ENCODE peak calls at places on chromosomes 13 and 19, in nine cellular contexts. One of them, this sample, is unnamed.
A peak's percentile ranks its signal among the peaks of the same experiment; 100 is the strongest.

GRCh38 chr19:18775586-18776287 is 15.4 kb downstream of the COMP start:
- DNase-seq in activated CD4-positive, alpha-beta T cell treated with anti-CD3 and anti-CD28 coated beads, Interleukin-2, amount 10 ng/mL, durations not matched to agents 7 days and 5 days: no peak
- DNase-seq in hepatic stellate cell: peak; percentile 84
- DNase-seq in mesenchymal stem cell: peak; percentile 28
- DNase-seq in KBM-7: no peak
- DNase-seq in RPMI7951: peak; percentile 89
- DNase-seq in NCI-H1092: no peak
- DNase-seq in H1: no peak
- DNase-seq in fibroblast of pulmonary artery: peak; percentile 17
- DNase-seq in this sample: no peak

GRCh38 chr13:46315491-46316075 is 71.5 kb downstream of the RUBCNL start:
- DNase-seq in activated CD4-positive, alpha-beta T cell treated with anti-CD3 and anti-CD28 coated beads, Interleukin-2, amount 10 ng/mL, durations not matched to agents 7 days and 5 days: no peak
- DNase-seq in hepatic stellate cell: no peak
- DNase-seq in mesenchymal stem cell: no peak
- DNase-seq in KBM-7: no peak
- DNase-seq in RPMI7951: no peak
- DNase-seq in NCI-H1092: no peak
- DNase-seq in H1: no peak
- DNase-seq in fibroblast of pulmonary artery: no peak
- DNase-seq in this sample: no peak

GRCh38 chr13:50712469-50712868 is 131.0 kb downstream of the DLEU7 start:
- DNase-seq in activated CD4-positive, alpha-beta T cell treated with anti-CD3 and anti-CD28 coated beads, Interleukin-2, amount 10 ng/mL, durations not matched to agents 7 days and 5 days: no peak
- DNase-seq in hepatic stellate cell: no peak
- DNase-seq in mesenchymal stem cell: no peak
- DNase-seq in KBM-7: no peak
- DNase-seq in RPMI7951: no peak
- DNase-seq in NCI-H1092: no peak
- DNase-seq in H1: no peak
- DNase-seq in fibroblast of pulmonary artery: no peak
- DNase-seq in this sample: no peak

GRCh38 chr19:18340237-18340989 is at the start of gene PGPEP1:
- DNase-seq in activated CD4-positive, alpha-beta T cell treated with anti-CD3 and anti-CD28 coated beads, Interleukin-2, amount 10 ng/mL, durations not matched to agents 7 days and 5 days: peak; percentile 51
- DNase-seq in hepatic stellate cell: peak; percentile 79
- DNase-seq in mesenchymal stem cell: peak; percentile 57
- DNase-seq in KBM-7: peak; percentile 47
- DNase-seq in RPMI7951: peak; percentile 65
- DNase-seq in NCI-H1092: peak; percentile 42
- DNase-seq in H1: no peak
- DNase-seq in fibroblast of pulmonary artery: peak; percentile 61
- DNase-seq in this sample: peak; percentile 73

GRCh38 chr13:34545461-34545860 is 396.6 kb upstream of the NBEA start:
- DNase-seq in activated CD4-positive, alpha-beta T cell treated with anti-CD3 and anti-CD28 coated beads, Interleukin-2, amount 10 ng/mL, durations not matched to agents 7 days and 5 days: no peak
- DNase-seq in hepatic stellate cell: no peak
- DNase-seq in mesenchymal stem cell: no peak
- DNase-seq in KBM-7: no peak
- DNase-seq in RPMI7951: no peak
- DNase-seq in NCI-H1092: no peak
- DNase-seq in H1: no peak
- DNase-seq in fibroblast of pulmonary artery: no peak
- DNase-seq in this sample: no peak

GRCh38 chr13:73984949-73985691 is 149.1 kb downstream of the KLF12 start:
- DNase-seq in activated CD4-positive, alpha-beta T cell treated with anti-CD3 and anti-CD28 coated beads, Interleukin-2, amount 10 ng/mL, durations not matched to agents 7 days and 5 days: peak; percentile 84
- DNase-seq in hepatic stellate cell: no peak
- DNase-seq in mesenchymal stem cell: no peak
- DNase-seq in KBM-7: no peak
- DNase-seq in RPMI7951: no peak
- DNase-seq in NCI-H1092: peak; percentile 15
- DNase-seq in H1: no peak
- DNase-seq in fibroblast of pulmonary artery: peak; percentile 36
- DNase-seq in this sample: no peak

GRCh38 chr13:79522583-79522982 is 41.6 kb downstream of the NDFIP2 start:
- DNase-seq in activated CD4-positive, alpha-beta T cell treated with anti-CD3 and anti-CD28 coated beads, Interleukin-2, amount 10 ng/mL, durations not matched to agents 7 days and 5 days: peak; percentile 58
- DNase-seq in hepatic stellate cell: no peak
- DNase-seq in mesenchymal stem cell: no peak
- DNase-seq in KBM-7: peak; percentile 57
- DNase-seq in RPMI7951: peak; percentile 89
- DNase-seq in NCI-H1092: no peak
- DNase-seq in H1: no peak
- DNase-seq in fibroblast of pulmonary artery: peak; percentile 66
- DNase-seq in this sample: peak; percentile 97

GRCh38 chr13:25933520-25933919 is 118.3 kb downstream of the SHISA2 start:
- DNase-seq in activated CD4-positive, alpha-beta T cell treated with anti-CD3 and anti-CD28 coated beads, Interleukin-2, amount 10 ng/mL, durations not matched to agents 7 days and 5 days: no peak
- DNase-seq in hepatic stellate cell: no peak
- DNase-seq in mesenchymal stem cell: no peak
- DNase-seq in KBM-7: no peak
- DNase-seq in RPMI7951: no peak
- DNase-seq in NCI-H1092: no peak
- DNase-seq in H1: no peak
- DNase-seq in fibroblast of pulmonary artery: no peak
- DNase-seq in this sample: no peak

GRCh38 chr13:24854311-24854710 is 90.3 kb downstream of the RNF17 start:
- DNase-seq in activated CD4-positive, alpha-beta T cell treated with anti-CD3 and anti-CD28 coated beads, Interleukin-2, amount 10 ng/mL, durations not matched to agents 7 days and 5 days: no peak
- DNase-seq in hepatic stellate cell: no peak
- DNase-seq in mesenchymal stem cell: no peak
- DNase-seq in KBM-7: no peak
- DNase-seq in RPMI7951: no peak
- DNase-seq in NCI-H1092: no peak
- DNase-seq in H1: no peak
- DNase-seq in fibroblast of pulmonary artery: peak; percentile 2
- DNase-seq in this sample: no peak

GRCh38 chr19:29845576-29846176 is 33.9 kb downstream of the CCNE1 start:
- DNase-seq in activated CD4-positive, alpha-beta T cell treated with anti-CD3 and anti-CD28 coated beads, Interleukin-2, amount 10 ng/mL, durations not matched to agents 7 days and 5 days: peak; percentile 37
- DNase-seq in hepatic stellate cell: peak; percentile 38
- DNase-seq in mesenchymal stem cell: peak; percentile 56
- DNase-seq in KBM-7: peak; percentile 57
- DNase-seq in RPMI7951: peak; percentile 56
- DNase-seq in NCI-H1092: no peak
- DNase-seq in H1: no peak
- DNase-seq in fibroblast of pulmonary artery: peak; percentile 14
- DNase-seq in this sample: no peak

GRCh38 chr19:13117176-13117771 is 734 bp upstream of the TRMT1 start:
- DNase-seq in activated CD4-positive, alpha-beta T cell treated with anti-CD3 and anti-CD28 coated beads, Interleukin-2, amount 10 ng/mL, durations not matched to agents 7 days and 5 days: no peak
- DNase-seq in hepatic stellate cell: no peak
- DNase-seq in mesenchymal stem cell: no peak
- DNase-seq in KBM-7: no peak
- DNase-seq in RPMI7951: peak; percentile 26
- DNase-seq in NCI-H1092: no peak
- DNase-seq in H1: no peak
- DNase-seq in fibroblast of pulmonary artery: no peak
- DNase-seq in this sample: no peak

GRCh38 chr19:940591-941291 is 14.9 kb downstream of the ARID3A start:
- DNase-seq in activated CD4-positive, alpha-beta T cell treated with anti-CD3 and anti-CD28 coated beads, Interleukin-2, amount 10 ng/mL, durations not matched to agents 7 days and 5 days: peak; percentile 63
- DNase-seq in hepatic stellate cell: peak; percentile 83
- DNase-seq in mesenchymal stem cell: no peak
- DNase-seq in KBM-7: no peak
- DNase-seq in RPMI7951: peak; percentile 96
- DNase-seq in NCI-H1092: peak; percentile 86
- DNase-seq in H1: no peak
- DNase-seq in fibroblast of pulmonary artery: no peak
- DNase-seq in this sample: peak; percentile 91

GRCh38 chr13:73722120-73722519 is 412.1 kb downstream of the KLF12 start:
- DNase-seq in activated CD4-positive, alpha-beta T cell treated with anti-CD3 and anti-CD28 coated beads, Interleukin-2, amount 10 ng/mL, durations not matched to agents 7 days and 5 days: no peak
- DNase-seq in hepatic stellate cell: no peak
- DNase-seq in mesenchymal stem cell: peak; percentile 45
- DNase-seq in KBM-7: no peak
- DNase-seq in RPMI7951: peak; percentile 55
- DNase-seq in NCI-H1092: no peak
- DNase-seq in H1: no peak
- DNase-seq in fibroblast of pulmonary artery: peak; percentile 52
- DNase-seq in this sample: peak; percentile 60

GRCh38 chr19:45348367-45349125 is 8.0 kb downstream of the KLC3 start:
- DNase-seq in activated CD4-positive, alpha-beta T cell treated with anti-CD3 and anti-CD28 coated beads, Interleukin-2, amount 10 ng/mL, durations not matched to agents 7 days and 5 days: no peak
- DNase-seq in hepatic stellate cell: no peak
- DNase-seq in mesenchymal stem cell: no peak
- DNase-seq in KBM-7: no peak
- DNase-seq in RPMI7951: no peak
- DNase-seq in NCI-H1092: no peak
- DNase-seq in H1: no peak
- DNase-seq in fibroblast of pulmonary artery: no peak
- DNase-seq in this sample: no peak

GRCh38 chr13:49371943-49372636 is 71.8 kb downstream of the CAB39L start:
- DNase-seq in activated CD4-positive, alpha-beta T cell treated with anti-CD3 and anti-CD28 coated beads, Interleukin-2, amount 10 ng/mL, durations not matched to agents 7 days and 5 days: peak; percentile 9
- DNase-seq in hepatic stellate cell: no peak
- DNase-seq in mesenchymal stem cell: no peak
- DNase-seq in KBM-7: no peak
- DNase-seq in RPMI7951: peak; percentile 61
- DNase-seq in NCI-H1092: no peak
- DNase-seq in H1: no peak
- DNase-seq in fibroblast of pulmonary artery: no peak
- DNase-seq in this sample: peak; percentile 23

GRCh38 chr19:17938092-17938845 is 5.5 kb downstream of the CCDC124 start:
- DNase-seq in activated CD4-positive, alpha-beta T cell treated with anti-CD3 and anti-CD28 coated beads, Interleukin-2, amount 10 ng/mL, durations not matched to agents 7 days and 5 days: peak; percentile 86
- DNase-seq in hepatic stellate cell: peak; percentile 95
- DNase-seq in mesenchymal stem cell: peak; percentile 81
- DNase-seq in KBM-7: peak; percentile 88
- DNase-seq in RPMI7951: peak; percentile 89
- DNase-seq in NCI-H1092: peak; percentile 42
- DNase-seq in H1: no peak
- DNase-seq in fibroblast of pulmonary artery: peak; percentile 83
- DNase-seq in this sample: peak; percentile 83

GRCh38 chr13:38905861-38906260 is 84.8 kb downstream of the STOML3 start:
- DNase-seq in activated CD4-positive, alpha-beta T cell treated with anti-CD3 and anti-CD28 coated beads, Interleukin-2, amount 10 ng/mL, durations not matched to agents 7 days and 5 days: no peak
- DNase-seq in hepatic stellate cell: no peak
- DNase-seq in mesenchymal stem cell: no peak
- DNase-seq in KBM-7: no peak
- DNase-seq in RPMI7951: no peak
- DNase-seq in NCI-H1092: no peak
- DNase-seq in H1: no peak
- DNase-seq in fibroblast of pulmonary artery: no peak
- DNase-seq in this sample: no peak

GRCh38 chr13:30616927-30617314 is 799 bp upstream of the USPL1 start:
- DNase-seq in activated CD4-positive, alpha-beta T cell treated with anti-CD3 and anti-CD28 coated beads, Interleukin-2, amount 10 ng/mL, durations not matched to agents 7 days and 5 days: peak; percentile 68
- DNase-seq in hepatic stellate cell: peak; percentile 77
- DNase-seq in mesenchymal stem cell: peak; percentile 97
- DNase-seq in KBM-7: peak; percentile 86
- DNase-seq in RPMI7951: peak; percentile 89
- DNase-seq in NCI-H1092: peak; percentile 55
- DNase-seq in H1: peak; percentile 17
- DNase-seq in fibroblast of pulmonary artery: peak; percentile 96
- DNase-seq in this sample: peak; percentile 96

GRCh38 chr13:40974460-40975407 is 44.4 kb downstream of the ELF1 start:
- DNase-seq in activated CD4-positive, alpha-beta T cell treated with anti-CD3 and anti-CD28 coated beads, Interleukin-2, amount 10 ng/mL, durations not matched to agents 7 days and 5 days: peak; percentile 62
- DNase-seq in hepatic stellate cell: peak; percentile 19
- DNase-seq in mesenchymal stem cell: peak; percentile 68
- DNase-seq in KBM-7: peak; percentile 80
- DNase-seq in RPMI7951: peak; percentile 43
- DNase-seq in NCI-H1092: no peak
- DNase-seq in H1: no peak
- DNase-seq in fibroblast of pulmonary artery: peak; percentile 84
- DNase-seq in this sample: peak; percentile 57

GRCh38 chr19:18479964-18480723 is 41.7 kb downstream of the ELL start:
- DNase-seq in activated CD4-positive, alpha-beta T cell treated with anti-CD3 and anti-CD28 coated beads, Interleukin-2, amount 10 ng/mL, durations not matched to agents 7 days and 5 days: no peak
- DNase-seq in hepatic stellate cell: peak; percentile 82
- DNase-seq in mesenchymal stem cell: peak; percentile 92
- DNase-seq in KBM-7: no peak
- DNase-seq in RPMI7951: peak; percentile 84
- DNase-seq in NCI-H1092: peak; percentile 67
- DNase-seq in H1: no peak
- DNase-seq in fibroblast of pulmonary artery: peak; percentile 89
- DNase-seq in this sample: peak; percentile 68

GRCh38 chr19:53977429-53977990 is 13.9 kb upstream of the CACNG6 start:
- DNase-seq in activated CD4-positive, alpha-beta T cell treated with anti-CD3 and anti-CD28 coated beads, Interleukin-2, amount 10 ng/mL, durations not matched to agents 7 days and 5 days: peak; percentile 69
- DNase-seq in hepatic stellate cell: peak; percentile 88
- DNase-seq in mesenchymal stem cell: peak; percentile 88
- DNase-seq in KBM-7: peak; percentile 76
- DNase-seq in RPMI7951: peak; percentile 90
- DNase-seq in NCI-H1092: peak; percentile 48
- DNase-seq in H1: no peak
- DNase-seq in fibroblast of pulmonary artery: peak; percentile 91
- DNase-seq in this sample: peak; percentile 87

GRCh38 chr19:35560677-35561076 is 2.8 kb downstream of the ATP4A start:
- DNase-seq in activated CD4-positive, alpha-beta T cell treated with anti-CD3 and anti-CD28 coated beads, Interleukin-2, amount 10 ng/mL, durations not matched to agents 7 days and 5 days: no peak
- DNase-seq in hepatic stellate cell: no peak
- DNase-seq in mesenchymal stem cell: no peak
- DNase-seq in KBM-7: no peak
- DNase-seq in RPMI7951: no peak
- DNase-seq in NCI-H1092: no peak
- DNase-seq in H1: no peak
- DNase-seq in fibroblast of pulmonary artery: no peak
- DNase-seq in this sample: no peak

GRCh38 chr19:8333771-8334457 is 9.1 kb downstream of the KANK3 start:
- DNase-seq in activated CD4-positive, alpha-beta T cell treated with anti-CD3 and anti-CD28 coated beads, Interleukin-2, amount 10 ng/mL, durations not matched to agents 7 days and 5 days: no peak
- DNase-seq in hepatic stellate cell: no peak
- DNase-seq in mesenchymal stem cell: no peak
- DNase-seq in KBM-7: no peak
- DNase-seq in RPMI7951: no peak
- DNase-seq in NCI-H1092: no peak
- DNase-seq in H1: no peak
- DNase-seq in fibroblast of pulmonary artery: no peak
- DNase-seq in this sample: no peak

GRCh38 chr19:5961969-5962945 is 15.7 kb downstream of the RANBP3 start:
- DNase-seq in activated CD4-positive, alpha-beta T cell treated with anti-CD3 and anti-CD28 coated beads, Interleukin-2, amount 10 ng/mL, durations not matched to agents 7 days and 5 days: peak; percentile 90
- DNase-seq in hepatic stellate cell: peak; percentile 64
- DNase-seq in mesenchymal stem cell: peak; percentile 88
- DNase-seq in KBM-7: peak; percentile 78
- DNase-seq in RPMI7951: no peak
- DNase-seq in NCI-H1092: peak; percentile 95
- DNase-seq in H1: no peak
- DNase-seq in fibroblast of pulmonary artery: peak; percentile 58
- DNase-seq in this sample: peak; percentile 92

GRCh38 chr13:67078062-67078461 is 152.1 kb downstream of the PCDH9 start:
- DNase-seq in activated CD4-positive, alpha-beta T cell treated with anti-CD3 and anti-CD28 coated beads, Interleukin-2, amount 10 ng/mL, durations not matched to agents 7 days and 5 days: no peak
- DNase-seq in hepatic stellate cell: no peak
- DNase-seq in mesenchymal stem cell: no peak
- DNase-seq in KBM-7: no peak
- DNase-seq in RPMI7951: no peak
- DNase-seq in NCI-H1092: no peak
- DNase-seq in H1: no peak
- DNase-seq in fibroblast of pulmonary artery: no peak
- DNase-seq in this sample: no peak

GRCh38 chr13:111610077-111610476 is 289.6 kb downstream of the TEX29 start:
- DNase-seq in activated CD4-positive, alpha-beta T cell treated with anti-CD3 and anti-CD28 coated beads, Interleukin-2, amount 10 ng/mL, durations not matched to agents 7 days and 5 days: no peak
- DNase-seq in hepatic stellate cell: no peak
- DNase-seq in mesenchymal stem cell: no peak
- DNase-seq in KBM-7: peak; percentile 20
- DNase-seq in RPMI7951: no peak
- DNase-seq in NCI-H1092: no peak
- DNase-seq in H1: no peak
- DNase-seq in fibroblast of pulmonary artery: no peak
- DNase-seq in this sample: no peak

GRCh38 chr13:21871919-21872318 is 201.0 kb downstream of the FGF9 start:
- DNase-seq in activated CD4-positive, alpha-beta T cell treated with anti-CD3 and anti-CD28 coated beads, Interleukin-2, amount 10 ng/mL, durations not matched to agents 7 days and 5 days: no peak
- DNase-seq in hepatic stellate cell: no peak
- DNase-seq in mesenchymal stem cell: no peak
- DNase-seq in KBM-7: no peak
- DNase-seq in RPMI7951: no peak
- DNase-seq in NCI-H1092: no peak
- DNase-seq in H1: no peak
- DNase-seq in fibroblast of pulmonary artery: no peak
- DNase-seq in this sample: no peak

GRCh38 chr19:28519950-28520861 is 692.7 kb downstream of the UQCRFS1 start:
- DNase-seq in activated CD4-positive, alpha-beta T cell treated with anti-CD3 and anti-CD28 coated beads, Interleukin-2, amount 10 ng/mL, durations not matched to agents 7 days and 5 days: no peak
- DNase-seq in hepatic stellate cell: no peak
- DNase-seq in mesenchymal stem cell: no peak
- DNase-seq in KBM-7: no peak
- DNase-seq in RPMI7951: no peak
- DNase-seq in NCI-H1092: peak; percentile 80
- DNase-seq in H1: no peak
- DNase-seq in fibroblast of pulmonary artery: no peak
- DNase-seq in this sample: peak; percentile 4

GRCh38 chr19:39746836-39747529 is 9.2 kb upstream of the CLC start:
- DNase-seq in activated CD4-positive, alpha-beta T cell treated with anti-CD3 and anti-CD28 coated beads, Interleukin-2, amount 10 ng/mL, durations not matched to agents 7 days and 5 days: no peak
- DNase-seq in hepatic stellate cell: no peak
- DNase-seq in mesenchymal stem cell: no peak
- DNase-seq in KBM-7: no peak
- DNase-seq in RPMI7951: no peak
- DNase-seq in NCI-H1092: no peak
- DNase-seq in H1: no peak
- DNase-seq in fibroblast of pulmonary artery: no peak
- DNase-seq in this sample: no peak